ENCODE peak calls at places on chromosomes 11 and 22, in nine cellular contexts. F is GM12865; M is stimulated activated CD4-positive, alpha-beta T cell treated with anti-CD3 and anti-CD28 coated beads, TNF-alpha, amount 100 ng/mL, for 48 hours; L is MCF 10A; O is stimulated activated naive CD4-positive, alpha-beta T cell treated with Interleukin-2 at 50 U/mL for 16 hours; C is EH; U is ACHN; J is psoas muscle; D is activated T-cell treated with anti-CD3 and anti-CD28 coated beads, Interleukin-2, amount 50 U/mL, for 48 hours. G is an unnamed sample.

GRCh38 chr11:111422494-111423249 is 43.6 kb upstream of the POU2AF1 start:
- DNase-seq in M (peak; percentile 46), J (peak; percentile 68), C (peak; percentile 35), F (peak; percentile 86), D (peak; percentile 74), U (peak; percentile 47), L (peak; percentile 62), O (peak; percentile 20), G (no peak)

GRCh38 chr11:72294566-72295395 is 50.8 kb upstream of the PHOX2A start:
- DNase-seq in L (no peak), J (no peak), D (no peak), M (no peak), F (no peak), C (no peak), U (no peak), O (no peak), G (no peak)

GRCh38 chr11:118703563-118704106 is 24.2 kb upstream of the TREH start:
- DNase-seq in C (no peak), M (no peak), D (no peak), U (no peak), F (peak; percentile 64), J (no peak), L (no peak), O (no peak), G (no peak)

GRCh38 chr11:33449798-33450197 is 192.6 kb downstream of the HIPK3 start:
- DNase-seq in J (no peak), D (no peak), U (no peak), M (no peak), C (peak; percentile 75), O (no peak), F (no peak), L (no peak), G (no peak)

GRCh38 chr11:122796128-122796717 is 42.1 kb upstream of the CRTAM start:
- DNase-seq in M (peak; percentile 52), F (peak; percentile 62), L (peak; percentile 62), C (peak; percentile 52), O (peak; percentile 45), J (peak; percentile 56), U (peak; percentile 28), D (peak; percentile 83), G (peak; percentile 36)

GRCh38 chr22:44180706-44181032 is at the start of gene PARVG:
- DNase-seq in C (no peak), M (no peak), U (no peak), L (peak; percentile 13), O (no peak), J (no peak), F (peak; percentile 81), D (no peak), G (peak; percentile 7)

GRCh38 chr11:62048101-62048500 is 75.7 kb upstream of the INCENP start:
- DNase-seq in F (no peak), M (no peak), D (no peak), C (peak; percentile 80), L (peak; percentile 31), U (no peak), J (no peak), O (no peak), G (peak; percentile 24)

GRCh38 chr11:91859666-91860065 is 365.0 kb upstream of the FAT3 start:
- DNase-seq in D (no peak), O (no peak), U (no peak), M (no peak), J (no peak), F (no peak), C (peak; percentile 21), L (peak; percentile 51), G (peak; percentile 25)

GRCh38 chr11:110989734-110990133 is 255.8 kb upstream of the POU2AF2 start:
- DNase-seq in M (no peak), L (peak; percentile 87), C (peak; percentile 42), U (no peak), O (no peak), D (no peak), F (no peak), J (no peak), G (no peak)

G was measured in RWPE1.